ENCODE peak calls at places on chromosomes 4 and X, in six cellular contexts. X is GM12878, D is K562, K is IMR-90, Q is H1, I is A549. S is an unnamed sample.

GRCh38 chrX:31893525-31893924 is 821.7 kb upstream of the FTHL17 start:
- DNase-seq in X (no peak), D (no peak), K (no peak), Q (no peak), I (no peak), S (no peak)

GRCh38 chr4:20253272-20253798 is 1.6 kb downstream of the SLIT2 start:
- DNase-seq in X (no peak), D (no peak), K (peak; percentile 15), Q (no peak), I (no peak), S (no peak)

GRCh38 chr4:140686799-140687198 is 69.4 kb downstream of the TBC1D9 start:
- DNase-seq in X (no peak), D (no peak), K (peak; percentile 13), Q (no peak), I (no peak), S (no peak)

GRCh38 chr4:168398589-168398988 is 80.0 kb upstream of the DDX60 start:
- DNase-seq in X (no peak), D (no peak), K (no peak), Q (no peak), I (no peak), S (no peak)

GRCh38 chr4:112589207-112589606 is 47.5 kb downstream of the ZGRF1 start:
- DNase-seq in X (no peak), D (peak; percentile 58), K (peak; percentile 23), Q (no peak), I (peak; percentile 19), S (no peak)

GRCh38 chr4:113112341-113112978 is 63.0 kb downstream of the ANK2 start:
- DNase-seq in X (no peak), D (no peak), K (no peak), Q (no peak), I (no peak), S (no peak)

GRCh38 chr4:3372264-3372932 is 69.4 kb upstream of the HGFAC start:
- DNase-seq in X (no peak), D (no peak), K (no peak), Q (no peak), I (no peak), S (no peak)

GRCh38 chr4:8773124-8773931 is 98.3 kb downstream of the HMX1 start:
- DNase-seq in X (no peak), D (no peak), K (no peak), Q (no peak), I (no peak), S (no peak)

GRCh38 chr4:158018090-158018808 is 154.6 kb downstream of the GASK1B start:
- DNase-seq in X (no peak), D (no peak), K (no peak), Q (no peak), I (no peak), S (no peak)

GRCh38 chr4:118193421-118193820 is 159.1 kb downstream of the NDST3 start:
- DNase-seq in X (no peak), D (no peak), K (no peak), Q (no peak), I (no peak), S (no peak)

GRCh38 chr4:3711183-3712111 is 54.7 kb upstream of the ADRA2C start:
- DNase-seq in X (no peak), D (no peak), K (no peak), Q (no peak), I (no peak), S (no peak)

GRCh38 chrX:16610121-16610565 is 39.8 kb upstream of the S100G start:
- DNase-seq in X (no peak), D (no peak), K (peak; percentile 74), Q (no peak), I (no peak), S (no peak)

GRCh38 chrX:55135171-55135570 is 46.4 kb downstream of the PAGE2 start:
- DNase-seq in X (no peak), D (peak; percentile 26), K (peak; percentile 31), Q (no peak), I (peak; percentile 45), S (peak; percentile 41)

GRCh38 chr4:109754093-109754857 is 24.4 kb upstream of the PLA2G12A start:
- DNase-seq in X (no peak), D (no peak), K (no peak), Q (no peak), I (no peak), S (no peak)

GRCh38 chr4:114598191-114599121 is at the start of gene UGT8:
- DNase-seq in X (no peak), D (peak; percentile 52), K (no peak), Q (no peak), I (peak; percentile 5), S (peak; percentile 77)

GRCh38 chr4:2948895-2949781 is 14.1 kb downstream of the NOP14 start:
- DNase-seq in X (no peak), D (no peak), K (no peak), Q (no peak), I (peak; percentile 41), S (no peak)

GRCh38 chr4:131113704-131114103 is 2017.8 kb downstream of the C4orf33 start:
- DNase-seq in X (no peak), D (no peak), K (no peak), Q (no peak), I (no peak), S (no peak)

GRCh38 chrX:29842552-29842951 is 372.8 kb upstream of the MAGEB2 start:
- DNase-seq in X (no peak), D (no peak), K (no peak), Q (no peak), I (no peak), S (no peak)

GRCh38 chr4:168871686-168872085 is 138.4 kb downstream of the CBR4 start:
- DNase-seq in X (no peak), D (no peak), K (no peak), Q (no peak), I (no peak), S (no peak)

GRCh38 chrX:81168391-81168790 is 33.3 kb downstream of the HMGN5 start:
- DNase-seq in X (no peak), D (no peak), K (no peak), Q (no peak), I (no peak), S (no peak)

GRCh38 chr4:76546282-76547166 is 111.5 kb downstream of the SHROOM3 start:
- DNase-seq in X (no peak), D (no peak), K (peak; percentile 86), Q (no peak), I (no peak), S (no peak)

GRCh38 chr4:20809796-20810195 is 109.5 kb downstream of the PACRGL start:
- DNase-seq in X (no peak), D (no peak), K (no peak), Q (peak; percentile 19), I (no peak), S (no peak)

GRCh38 chr4:87044511-87045369 is 109.9 kb downstream of the AFF1 start:
- DNase-seq in X (no peak), D (peak; percentile 43), K (no peak), Q (no peak), I (no peak), S (peak; percentile 43)
- TF ChIP-seq USF2 in X (no peak), D (no peak), K (no peak), Q (no peak), I (no peak), S (no peak)

GRCh38 chr4:150949943-150950342 is 65.1 kb downstream of the LRBA start:
- DNase-seq in X (no peak), D (no peak), K (no peak), Q (no peak), I (no peak), S (no peak)
- H3K4me1 ChIP-seq in X (peaks cover 19% of the 10 kb centered on the region), D (peaks cover 8% of the 10 kb centered on the region), K (no peaks in the 10 kb centered on the region), Q (no peaks in the 10 kb centered on the region), I (peaks cover 17% of the 10 kb centered on the region), S (no peaks in the 10 kb centered on the region)

GRCh38 chr4:25775166-25775565 is 87.6 kb downstream of the SEL1L3 start:
- DNase-seq in X (no peak), D (no peak), K (no peak), Q (no peak), I (no peak), S (no peak)
- TF ChIP-seq RFX5 in X (no peak), D (no peak), K (no peak), Q (no peak), I (no peak), S (no peak)

DNA sequence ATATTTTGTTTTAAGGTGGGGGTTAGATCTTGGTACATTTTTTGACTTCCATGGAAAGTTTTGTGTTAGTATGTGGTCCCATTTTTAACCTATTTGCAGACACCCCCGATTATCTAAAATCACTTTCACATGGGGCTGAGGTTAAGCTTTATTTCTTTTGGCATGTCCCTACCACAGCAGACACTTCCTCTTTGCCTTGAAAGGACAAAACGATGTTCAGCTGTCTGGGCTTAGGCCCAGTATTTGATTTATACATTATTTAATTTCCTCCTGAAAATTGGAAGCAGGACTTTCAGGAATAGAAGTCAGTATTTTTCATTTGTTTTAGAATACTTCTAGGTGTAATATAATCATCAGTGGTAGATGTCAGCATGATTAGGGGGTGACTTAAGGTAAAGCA is 112.4 kb upstream of the SPRY1 start:
- DNase-seq in X (no peak), D (no peak), K (no peak), Q (no peak), I (no peak), S (peak; percentile 9)
- TF ChIP-seq USF2 in X (no peak), D (no peak), K (no peak), Q (no peak), I (no peak), S (no peak)

GRCh38 chr4:185211641-185212040 is 2.2 kb downstream of the SNX25 start:
- DNase-seq in X (no peak), D (no peak), K (no peak), Q (no peak), I (no peak), S (no peak)

GRCh38 chr4:185212566-185212965 is 3.2 kb downstream of the SNX25 start:
- DNase-seq in X (no peak), D (no peak), K (peak; percentile 69), Q (no peak), I (no peak), S (no peak)

GRCh38 chr4:185211035-185211434 is 1.6 kb downstream of the SNX25 start:
- DNase-seq in X (no peak), D (no peak), K (peak; percentile 28), Q (no peak), I (no peak), S (no peak)

GRCh38 chr4:185209031-185209851 is at the start of gene SNX25:
- DNase-seq in X (no peak), D (peak; percentile 89), K (peak; percentile 65), Q (no peak), I (peak; percentile 78), S (peak; percentile 94)

DNA sequence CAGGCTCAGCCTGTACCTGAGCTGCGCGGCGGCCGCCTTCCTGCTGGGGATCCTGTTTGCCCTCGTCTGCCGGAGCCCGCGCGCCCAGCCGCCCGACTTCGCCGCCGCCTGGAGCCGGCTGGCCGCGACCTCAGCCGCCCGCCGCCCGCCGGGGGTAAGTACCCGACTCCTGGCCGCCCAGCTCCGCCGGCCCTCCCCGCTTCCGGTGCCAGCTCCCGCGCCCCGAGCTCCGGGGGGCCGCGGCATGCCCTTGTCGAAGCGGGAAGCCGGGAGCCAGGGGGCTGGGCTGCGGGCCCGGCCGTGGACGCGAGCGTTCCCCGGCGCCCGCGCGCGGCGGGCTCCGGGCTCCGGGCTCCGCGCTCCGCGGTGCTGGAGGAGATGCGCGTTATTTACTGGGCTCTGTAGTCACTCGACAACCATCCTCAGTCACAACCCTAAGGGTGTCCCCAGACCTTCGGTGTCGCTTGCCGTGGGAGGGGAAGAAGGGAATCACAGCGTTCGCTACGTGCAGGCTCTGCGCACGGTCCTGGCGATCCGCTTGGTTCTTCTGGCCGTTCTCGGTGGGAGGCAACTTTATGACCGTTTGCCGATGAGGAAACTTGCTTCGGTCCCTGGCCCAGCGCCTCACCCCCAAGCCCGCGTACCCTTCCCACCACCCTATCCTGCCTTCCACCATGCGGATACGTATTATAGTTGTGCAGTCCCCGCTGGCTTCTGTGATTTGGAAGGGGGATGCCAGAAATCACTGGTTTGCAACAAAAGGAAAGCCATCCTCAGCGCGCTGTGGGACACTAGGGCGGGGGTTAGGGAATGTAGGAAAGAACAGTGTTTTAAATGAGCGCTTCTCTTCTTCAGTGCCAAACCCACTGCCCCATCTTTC is 944 bp downstream of the SNX25 start:
- DNase-seq in X (no peak), D (peak; percentile 35), K (peak; percentile 56), Q (no peak), I (peak; percentile 42), S (peak; percentile 82)
- H3K4me1 ChIP-seq in X (peaks cover 25% of the 10 kb centered on the region), D (peaks cover 28% of the 10 kb centered on the region), K (peaks cover 6% of the 10 kb centered on the region), Q (peaks cover 12% of the 10 kb centered on the region), I (peaks cover 15% of the 10 kb centered on the region), S (peaks cover 3% of the 10 kb centered on the region)

S was measured in SK-N-SH.